ENCODE peak calls at places on chromosomes 2 and 18, in six cellular contexts. N, C, W, K, I and G are unnamed samples.

GRCh38 chr2:45754087-45755015 is 102.9 kb downstream of the PRKCE start:
- DNase-seq in N (no peak), C (no peak), W (no peak), K (no peak), I (no peak), G (no peak)

GRCh38 chr2:26555246-26556133 is 77.6 kb upstream of the OTOF start:
- DNase-seq in N (no peak), C (no peak), W (no peak), K (peak), I (peak), G (no peak)

GRCh38 chr18:62566199-62566598 is 43.4 kb downstream of the ZCCHC2 start:
- DNase-seq in N (peak), C (no peak), W (peak), K (peak), I (peak), G (peak)

GRCh38 chr2:121004271-121004812 is 268.7 kb downstream of the GLI2 start:
- DNase-seq in N (no peak), C (no peak), W (no peak), K (no peak), I (no peak), G (no peak)

GRCh38 chr2:196566969-196567666 is 72.4 kb upstream of the CCDC150 start:
- DNase-seq in N (no peak), C (no peak), W (peak), K (no peak), I (no peak), G (peak)

GRCh38 chr2:15243762-15244161 is 317.4 kb downstream of the NBAS start:
- DNase-seq in N (no peak), C (no peak), W (peak), K (no peak), I (peak), G (peak)

GRCh38 chr2:229852565-229852964 is 69.2 kb downstream of the TRIP12 start:
- DNase-seq in N (peak), C (peak), W (peak), K (no peak), I (no peak), G (peak)

GRCh38 chr2:232076736-232077135 is 115.2 kb downstream of the DIS3L2 start:
- DNase-seq in N (no peak), C (no peak), W (no peak), K (no peak), I (no peak), G (no peak)

GRCh38 chr2:120845281-120845680 is 109.6 kb downstream of the GLI2 start:
- DNase-seq in N (no peak), C (no peak), W (peak), K (no peak), I (no peak), G (no peak)

GRCh38 chr2:213766465-213766891 is 482.2 kb downstream of the SPAG16 start:
- DNase-seq in N (no peak), C (peak), W (peak), K (no peak), I (no peak), G (no peak)

GRCh38 chr2:197838036-197838435 is 33.6 kb downstream of the PLCL1 start:
- DNase-seq in N (no peak), C (peak), W (peak), K (no peak), I (no peak), G (no peak)

GRCh38 chr18:37332764-37333420 is 232.7 kb downstream of the CELF4 start:
- DNase-seq in N (no peak), C (no peak), W (no peak), K (no peak), I (no peak), G (no peak)

GRCh38 chr2:102915128-102915527 is 153.3 kb downstream of the TMEM182 start:
- DNase-seq in N (no peak), C (no peak), W (peak), K (no peak), I (peak), G (peak)

GRCh38 chr2:210072922-210073509 is 70.6 kb downstream of the RPE start:
- DNase-seq in N (peak), C (peak), W (peak), K (no peak), I (peak), G (peak)

GRCh38 chr2:224999784-225000183 is 42.5 kb downstream of the DOCK10 start:
- DNase-seq in N (no peak), C (no peak), W (peak), K (no peak), I (no peak), G (no peak)

GRCh38 chr2:225002039-225002655 is 40.1 kb downstream of the DOCK10 start:
- DNase-seq in N (peak), C (peak), W (peak), K (peak), I (peak), G (peak)

GRCh38 chr2:225004531-225004930 is 37.7 kb downstream of the DOCK10 start:
- DNase-seq in N (no peak), C (no peak), W (peak), K (no peak), I (peak), G (no peak)

GRCh38 chr2:225006730-225007129 is 35.5 kb downstream of the DOCK10 start:
- DNase-seq in N (no peak), C (no peak), W (no peak), K (no peak), I (no peak), G (no peak)

DNA sequence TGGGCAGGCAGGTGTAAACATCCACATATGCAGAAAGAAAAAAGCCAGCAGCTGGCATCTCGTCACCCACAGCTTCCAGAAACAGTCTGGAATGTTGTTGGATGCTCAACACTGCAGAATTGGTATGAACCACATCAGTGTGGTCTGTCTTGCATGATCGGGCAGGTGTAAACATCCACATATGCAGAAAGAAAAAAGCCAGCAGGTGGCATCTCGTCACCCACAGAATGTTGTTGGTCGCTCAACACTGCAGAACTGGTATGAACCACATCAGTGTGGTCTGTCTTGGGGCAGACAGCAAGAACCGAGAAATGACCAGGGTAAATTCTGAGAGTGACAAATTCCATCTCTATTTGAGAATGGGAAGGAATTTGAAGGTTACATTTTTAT is 39.6 kb downstream of the DOCK10 start:
- DNase-seq in N (no peak), C (peak), W (no peak), K (no peak), I (no peak), G (peak)
- H3K4me3 ChIP-seq in N (no peak), C (no peak), W (no peak), K (no peak), I (no peak), G (no peak)

GRCh38 chr18:50987261-50987660 is 19.4 kb downstream of the ELAC1 start:
- DNase-seq in N (no peak), C (no peak), W (peak), K (no peak), I (no peak), G (no peak)
- TF ChIP-seq CTCF in N (no peak), C (no peak), W (no peak), K (no peak), I (no peak), G (no peak)

DNA sequence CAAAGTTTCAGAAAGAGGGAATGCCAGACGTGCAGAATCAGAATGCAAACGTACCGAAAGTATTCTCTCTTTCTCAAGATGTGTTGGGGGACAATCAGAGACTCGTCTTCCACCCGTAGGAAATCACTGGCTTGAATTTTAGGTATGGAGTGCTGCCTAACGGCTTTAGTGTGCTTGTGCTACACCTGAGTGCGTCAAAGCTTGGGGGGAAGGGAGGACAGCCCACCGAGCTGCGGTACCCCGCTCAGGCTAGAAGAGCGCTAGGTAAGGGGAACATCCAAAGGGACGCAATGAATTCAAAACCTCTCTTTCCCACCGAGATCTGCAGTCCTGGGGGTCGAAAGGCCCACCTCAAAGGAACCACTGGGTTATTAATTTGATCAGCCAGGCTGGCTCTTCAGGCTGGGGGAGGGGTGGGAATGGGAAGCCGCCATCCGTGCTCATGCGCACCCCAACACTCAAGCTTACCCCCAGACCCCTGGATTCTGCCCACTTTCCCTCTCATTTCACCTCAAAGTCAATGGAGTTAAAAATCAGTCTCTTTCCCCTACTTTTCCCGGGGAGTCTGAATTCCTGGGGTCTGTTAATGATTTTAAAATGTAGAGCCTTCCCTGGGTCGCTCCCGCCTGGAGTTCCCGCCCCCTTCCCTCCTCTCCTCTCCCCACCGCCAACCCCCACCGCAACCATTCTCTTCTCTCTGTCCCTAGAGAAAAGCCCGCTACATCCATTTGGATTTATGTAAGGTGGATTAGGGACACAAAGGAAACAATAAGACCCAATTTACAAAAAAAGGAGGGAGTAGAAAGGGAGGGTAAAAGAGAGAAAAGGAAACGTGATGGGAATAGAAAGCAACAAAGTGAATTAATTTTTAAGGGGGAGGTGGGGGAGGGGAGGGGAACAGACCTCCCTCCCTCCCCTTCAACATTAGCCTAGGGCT is 2.5 kb downstream of the EPHA4 start:
- DNase-seq in N (no peak), C (no peak), W (no peak), K (peak), I (no peak), G (no peak)
- H3K4me3 ChIP-seq in N (peak), C (no peak), W (no peak), K (peak), I (no peak), G (peak)

GRCh38 chr2:217106650-217107014 is 246.8 kb upstream of the TNP1 start:
- DNase-seq in N (no peak), C (no peak), W (peak), K (peak), I (peak), G (no peak)
- TF ChIP-seq CTCF in N (peak), C (peak), W (peak), K (peak), I (peak), G (peak)

DNA sequence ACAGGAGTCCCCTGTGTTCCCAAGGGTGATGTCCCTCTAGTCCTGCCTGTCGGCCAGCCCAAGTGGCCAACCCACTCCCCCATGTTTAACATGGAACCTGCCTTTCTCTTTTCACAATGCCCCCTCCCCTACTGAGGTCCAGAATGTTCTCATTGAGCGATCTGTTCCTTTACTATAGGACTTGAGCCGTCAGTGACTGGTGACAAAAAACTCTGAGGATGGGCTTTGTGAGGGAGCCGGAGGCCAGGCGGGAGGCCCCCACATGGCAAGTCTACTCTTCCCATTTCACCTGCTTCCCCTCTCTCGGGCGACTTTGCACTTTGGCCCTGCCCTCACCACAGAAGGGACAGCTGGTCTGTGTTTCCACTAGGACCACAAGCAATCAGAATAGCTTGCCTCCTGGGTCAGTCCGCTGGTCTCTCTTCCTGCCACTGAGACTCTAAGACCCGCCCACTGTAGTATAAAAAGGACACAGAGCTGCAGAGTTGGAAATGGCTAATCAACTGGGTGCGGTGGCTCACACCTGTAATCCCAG is 146.5 kb upstream of the RAB12 start:
- DNase-seq in N (no peak), C (no peak), W (no peak), K (no peak), I (no peak), G (no peak)
- H3K4me3 ChIP-seq in N (no peak), C (no peak), W (no peak), K (no peak), I (no peak), G (no peak)

GRCh38 chr2:224281374-224281773 is 120.5 kb downstream of the FAM124B start:
- DNase-seq in N (no peak), C (no peak), W (no peak), K (no peak), I (no peak), G (no peak)

GRCh38 chr2:224284134-224284946 is 117.6 kb downstream of the FAM124B start:
- DNase-seq in N (no peak), C (peak), W (peak), K (peak), I (peak), G (no peak)

GRCh38 chr2:224287533-224287932 is 114.4 kb downstream of the FAM124B start:
- DNase-seq in N (no peak), C (no peak), W (no peak), K (no peak), I (no peak), G (no peak)

GRCh38 chr2:224286923-224287322 is 115.0 kb downstream of the FAM124B start:
- DNase-seq in N (no peak), C (no peak), W (no peak), K (no peak), I (peak), G (no peak)
- TF ChIP-seq CTCF in N (no peak), C (no peak), W (no peak), K (peak), I (no peak), G (no peak)

GRCh38 chr2:10861765-10862164 is 49.2 kb upstream of the PDIA6 start:
- DNase-seq in N (no peak), C (no peak), W (no peak), K (no peak), I (no peak), G (no peak)

GRCh38 chr2:10863047-10863446 is 48.7 kb upstream of the KCNF1 start:
- DNase-seq in N (no peak), C (no peak), W (no peak), K (no peak), I (no peak), G (no peak)

GRCh38 chr2:10859261-10859660 is 46.7 kb upstream of the PDIA6 start:
- DNase-seq in N (no peak), C (no peak), W (no peak), K (no peak), I (no peak), G (no peak)

GRCh38 chr2:10862330-10862729 is 49.4 kb upstream of the KCNF1 start:
- DNase-seq in N (no peak), C (no peak), W (no peak), K (no peak), I (no peak), G (no peak)

GRCh38 chr2:10860476-10861325 is 48.1 kb upstream of the PDIA6 start:
- DNase-seq in N (no peak), C (no peak), W (no peak), K (no peak), I (no peak), G (no peak)
- H3K4me3 ChIP-seq in N (no peak), C (no peak), W (no peak), K (no peak), I (no peak), G (no peak)

DNA sequence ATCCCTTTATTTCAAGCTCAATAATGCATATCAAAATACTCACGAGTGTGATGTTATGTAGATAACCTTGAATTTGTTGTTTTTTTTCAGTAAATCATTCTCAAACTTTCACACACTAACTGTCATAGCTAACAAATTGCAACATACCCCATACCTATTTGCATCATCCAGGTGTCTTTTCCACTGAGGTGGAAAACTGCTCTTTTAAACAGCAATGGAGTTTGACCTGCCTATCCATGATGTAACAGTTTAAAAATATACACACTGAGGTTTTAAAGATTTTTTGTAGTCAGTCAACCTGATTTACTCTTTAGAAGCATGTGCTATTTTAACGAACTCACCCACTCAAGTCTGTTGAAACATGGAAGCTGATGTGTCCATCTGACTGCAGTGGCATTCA is 298.7 kb downstream of the RND3 start:
- DNase-seq in N (no peak), C (no peak), W (no peak), K (no peak), I (no peak), G (no peak)
- TF ChIP-seq CTCF in N (no peak), C (no peak), W (no peak), K (no peak), I (no peak), G (no peak)